ENCODE peak calls at places on chromosomes 16 and 17, in eight cellular contexts. One of them, this sample, is unnamed.
A peak's percentile ranks its signal among the peaks of the same experiment; 100 is the strongest.

GRCh38 chr17:70564006-70564620 is 394.8 kb downstream of the KCNJ2 start:
- DNase-seq in HL-60: no peak
- DNase-seq in astrocyte of the cerebellum: no peak
- DNase-seq in thyroid gland: no peak
- DNase-seq in body of pancreas: no peak
- DNase-seq in RWPE1: no peak
- DNase-seq in natural killer cell: no peak
- DNase-seq in MCF 10A: no peak
- DNase-seq in this sample: no peak

GRCh38 chr16:74738134-74738541 is 36.5 kb downstream of the FA2H start:
- DNase-seq in RWPE1: peak; percentile 34
- DNase-seq in HL-60: no peak
- DNase-seq in astrocyte of the cerebellum: no peak
- DNase-seq in body of pancreas: no peak
- DNase-seq in thyroid gland: no peak
- DNase-seq in natural killer cell: no peak
- DNase-seq in MCF 10A: peak; percentile 49
- DNase-seq in this sample: no peak

GRCh38 chr16:71781741-71782140 is 26.9 kb downstream of the AP1G1 start:
- DNase-seq in natural killer cell: no peak
- DNase-seq in RWPE1: peak; percentile 9
- DNase-seq in astrocyte of the cerebellum: peak; percentile 34
- DNase-seq in thyroid gland: no peak
- DNase-seq in MCF 10A: no peak
- DNase-seq in body of pancreas: no peak
- DNase-seq in HL-60: no peak
- DNase-seq in this sample: no peak

GRCh38 chr16:69316595-69317034 is 5.5 kb downstream of the VPS4A start:
- DNase-seq in thyroid gland: no peak
- DNase-seq in MCF 10A: no peak
- DNase-seq in HL-60: no peak
- DNase-seq in natural killer cell: no peak
- DNase-seq in astrocyte of the cerebellum: no peak
- DNase-seq in RWPE1: no peak
- DNase-seq in body of pancreas: peak; percentile 93
- DNase-seq in this sample: no peak

GRCh38 chr17:74759243-74759801 is 10.9 kb downstream of the NHERF1 start:
- DNase-seq in body of pancreas: no peak
- DNase-seq in astrocyte of the cerebellum: no peak
- DNase-seq in HL-60: no peak
- DNase-seq in RWPE1: no peak
- DNase-seq in MCF 10A: no peak
- DNase-seq in thyroid gland: no peak
- DNase-seq in natural killer cell: peak; percentile 45
- DNase-seq in this sample: no peak

GRCh38 chr17:59783221-59784016 is 76.0 kb downstream of the VMP1 start:
- DNase-seq in natural killer cell: no peak
- DNase-seq in thyroid gland: no peak
- DNase-seq in RWPE1: peak; percentile 30
- DNase-seq in MCF 10A: peak; percentile 64
- DNase-seq in astrocyte of the cerebellum: no peak
- DNase-seq in HL-60: no peak
- DNase-seq in body of pancreas: no peak
- DNase-seq in this sample: no peak

GRCh38 chr16:7515543-7515942 is 182.9 kb downstream of the RBFOX1 start:
- DNase-seq in natural killer cell: no peak
- DNase-seq in MCF 10A: no peak
- DNase-seq in body of pancreas: no peak
- DNase-seq in RWPE1: no peak
- DNase-seq in HL-60: no peak
- DNase-seq in astrocyte of the cerebellum: no peak
- DNase-seq in thyroid gland: no peak
- DNase-seq in this sample: no peak

GRCh38 chr17:7559307-7560171 is 989 bp downstream of the TNFSF13 start:
- DNase-seq in astrocyte of the cerebellum: no peak
- DNase-seq in body of pancreas: peak; percentile 74
- DNase-seq in RWPE1: no peak
- DNase-seq in thyroid gland: peak; percentile 63
- DNase-seq in HL-60: no peak
- DNase-seq in MCF 10A: peak; percentile 75
- DNase-seq in natural killer cell: no peak
- DNase-seq in this sample: no peak

GRCh38 chr17:13888043-13888442 is 181.3 kb upstream of the COX10 start:
- DNase-seq in thyroid gland: peak; percentile 34
- DNase-seq in astrocyte of the cerebellum: peak; percentile 13
- DNase-seq in HL-60: no peak
- DNase-seq in body of pancreas: peak; percentile 22
- DNase-seq in MCF 10A: peak; percentile 21
- DNase-seq in natural killer cell: no peak
- DNase-seq in RWPE1: no peak
- DNase-seq in this sample: no peak

GRCh38 chr16:30033270-30033669 is 2.2 kb upstream of the TLCD3B start:
- DNase-seq in natural killer cell: no peak
- DNase-seq in body of pancreas: no peak
- DNase-seq in RWPE1: no peak
- DNase-seq in astrocyte of the cerebellum: no peak
- DNase-seq in MCF 10A: no peak
- DNase-seq in HL-60: no peak
- DNase-seq in thyroid gland: peak; percentile 28
- DNase-seq in this sample: no peak

GRCh38 chr16:28990375-28991040 is 5.7 kb downstream of the LAT start:
- DNase-seq in HL-60: no peak
- DNase-seq in thyroid gland: no peak
- DNase-seq in RWPE1: no peak
- DNase-seq in body of pancreas: no peak
- DNase-seq in astrocyte of the cerebellum: no peak
- DNase-seq in MCF 10A: no peak
- DNase-seq in natural killer cell: no peak
- DNase-seq in this sample: no peak

GRCh38 chr16:23807028-23807427 is 28.8 kb upstream of the PRKCB start:
- DNase-seq in body of pancreas: no peak
- DNase-seq in astrocyte of the cerebellum: no peak
- DNase-seq in natural killer cell: no peak
- DNase-seq in RWPE1: no peak
- DNase-seq in thyroid gland: no peak
- DNase-seq in HL-60: peak; percentile 41
- DNase-seq in MCF 10A: no peak
- DNase-seq in this sample: no peak

GRCh38 chr17:67514998-67515397 is 137.9 kb downstream of the PITPNC1 start:
- DNase-seq in body of pancreas: peak; percentile 39
- DNase-seq in astrocyte of the cerebellum: no peak
- DNase-seq in thyroid gland: no peak
- DNase-seq in HL-60: no peak
- DNase-seq in RWPE1: no peak
- DNase-seq in natural killer cell: no peak
- DNase-seq in MCF 10A: no peak
- DNase-seq in this sample: no peak

GRCh38 chr16:21166561-21166961 is 8.1 kb downstream of the LDAF1 start:
- DNase-seq in RWPE1: no peak
- DNase-seq in HL-60: no peak
- DNase-seq in body of pancreas: no peak
- DNase-seq in MCF 10A: no peak
- DNase-seq in natural killer cell: no peak
- DNase-seq in thyroid gland: no peak
- DNase-seq in astrocyte of the cerebellum: peak; percentile 31
- DNase-seq in this sample: no peak

GRCh38 chr16:732936-733335 is 6.0 kb downstream of the HAGHL start:
- DNase-seq in natural killer cell: no peak
- DNase-seq in astrocyte of the cerebellum: no peak
- DNase-seq in thyroid gland: no peak
- DNase-seq in HL-60: no peak
- DNase-seq in RWPE1: no peak
- DNase-seq in MCF 10A: no peak
- DNase-seq in body of pancreas: no peak
- DNase-seq in this sample: no peak
- TF ChIP-seq CTCF in natural killer cell: no peak
- TF ChIP-seq CTCF in astrocyte of the cerebellum: no peak
- TF ChIP-seq CTCF in thyroid gland: no peak
- TF ChIP-seq CTCF in HL-60: no peak
- TF ChIP-seq CTCF in RWPE1: no peak
- TF ChIP-seq CTCF in MCF 10A: no peak
- TF ChIP-seq CTCF in body of pancreas: no peak
- TF ChIP-seq CTCF in this sample: no peak

GRCh38 chr16:89573826-89574680 is 1.5 kb upstream of the CPNE7 start:
- DNase-seq in natural killer cell: no peak
- DNase-seq in HL-60: no peak
- DNase-seq in thyroid gland: no peak
- DNase-seq in RWPE1: no peak
- DNase-seq in body of pancreas: no peak
- DNase-seq in MCF 10A: no peak
- DNase-seq in astrocyte of the cerebellum: no peak
- DNase-seq in this sample: no peak

GRCh38 chr16:89576173-89577054 is 856 bp downstream of the CPNE7 start:
- DNase-seq in thyroid gland: no peak
- DNase-seq in body of pancreas: no peak
- DNase-seq in HL-60: no peak
- DNase-seq in MCF 10A: no peak
- DNase-seq in RWPE1: no peak
- DNase-seq in astrocyte of the cerebellum: no peak
- DNase-seq in natural killer cell: no peak
- DNase-seq in this sample: no peak

GRCh38 chr16:89575247-89576172 is at the start of gene CPNE7:
- DNase-seq in natural killer cell: no peak
- DNase-seq in body of pancreas: no peak
- DNase-seq in RWPE1: no peak
- DNase-seq in MCF 10A: no peak
- DNase-seq in thyroid gland: no peak
- DNase-seq in astrocyte of the cerebellum: no peak
- DNase-seq in HL-60: no peak
- DNase-seq in this sample: no peak

GRCh38 chr16:89572478-89573205 is 2.9 kb upstream of the CPNE7 start:
- DNase-seq in RWPE1: no peak
- DNase-seq in body of pancreas: no peak
- DNase-seq in MCF 10A: no peak
- DNase-seq in astrocyte of the cerebellum: no peak
- DNase-seq in natural killer cell: no peak
- DNase-seq in thyroid gland: no peak
- DNase-seq in HL-60: no peak
- DNase-seq in this sample: no peak

GRCh38 chr16:89574681-89575246 is 794 bp upstream of the CPNE7 start:
- DNase-seq in HL-60: peak; percentile 20
- DNase-seq in astrocyte of the cerebellum: no peak
- DNase-seq in thyroid gland: no peak
- DNase-seq in body of pancreas: peak; percentile 58
- DNase-seq in MCF 10A: peak; percentile 73
- DNase-seq in natural killer cell: peak; percentile 45
- DNase-seq in RWPE1: peak; percentile 70
- DNase-seq in this sample: peak; percentile 52
- TF ChIP-seq CTCF in HL-60: peak; percentile 35
- TF ChIP-seq CTCF in astrocyte of the cerebellum: peak; percentile 68
- TF ChIP-seq CTCF in thyroid gland: peak; percentile 38
- TF ChIP-seq CTCF in body of pancreas: peak; percentile 13
- TF ChIP-seq CTCF in MCF 10A: peak; percentile 93
- TF ChIP-seq CTCF in natural killer cell: peak; percentile 49
- TF ChIP-seq CTCF in RWPE1: peak; percentile 86
- TF ChIP-seq CTCF in this sample: peak; percentile 67

GRCh38 chr17:65553009-65553645 is 8.3 kb downstream of the AXIN2 start:
- DNase-seq in RWPE1: no peak
- DNase-seq in thyroid gland: no peak
- DNase-seq in HL-60: no peak
- DNase-seq in body of pancreas: no peak
- DNase-seq in MCF 10A: no peak
- DNase-seq in natural killer cell: no peak
- DNase-seq in astrocyte of the cerebellum: no peak
- DNase-seq in this sample: no peak
- TF ChIP-seq CTCF in RWPE1: no peak
- TF ChIP-seq CTCF in thyroid gland: no peak
- TF ChIP-seq CTCF in HL-60: no peak
- TF ChIP-seq CTCF in body of pancreas: no peak
- TF ChIP-seq CTCF in MCF 10A: no peak
- TF ChIP-seq CTCF in natural killer cell: no peak
- TF ChIP-seq CTCF in astrocyte of the cerebellum: no peak
- TF ChIP-seq CTCF in this sample: no peak

GRCh38 chr16:19115148-19116021 is 1.6 kb downstream of the ITPRIPL2 start:
- DNase-seq in MCF 10A: no peak
- DNase-seq in thyroid gland: no peak
- DNase-seq in HL-60: no peak
- DNase-seq in astrocyte of the cerebellum: no peak
- DNase-seq in body of pancreas: peak; percentile 17
- DNase-seq in RWPE1: no peak
- DNase-seq in natural killer cell: no peak
- DNase-seq in this sample: no peak
- TF ChIP-seq CTCF in MCF 10A: no peak
- TF ChIP-seq CTCF in thyroid gland: no peak
- TF ChIP-seq CTCF in HL-60: no peak
- TF ChIP-seq CTCF in astrocyte of the cerebellum: no peak
- TF ChIP-seq CTCF in body of pancreas: no peak
- TF ChIP-seq CTCF in RWPE1: no peak
- TF ChIP-seq CTCF in natural killer cell: no peak
- TF ChIP-seq CTCF in this sample: no peak

GRCh38 chr17:82896071-82897000 is 56.5 kb upstream of the ZNF750 start:
- DNase-seq in HL-60: no peak
- DNase-seq in thyroid gland: no peak
- DNase-seq in astrocyte of the cerebellum: no peak
- DNase-seq in body of pancreas: no peak
- DNase-seq in MCF 10A: no peak
- DNase-seq in natural killer cell: no peak
- DNase-seq in RWPE1: no peak
- DNase-seq in this sample: no peak
- TF ChIP-seq CTCF in HL-60: no peak
- TF ChIP-seq CTCF in thyroid gland: no peak
- TF ChIP-seq CTCF in astrocyte of the cerebellum: no peak
- TF ChIP-seq CTCF in body of pancreas: no peak
- TF ChIP-seq CTCF in MCF 10A: no peak
- TF ChIP-seq CTCF in natural killer cell: no peak
- TF ChIP-seq CTCF in RWPE1: no peak
- TF ChIP-seq CTCF in this sample: no peak